ENCODE peak calls at places on chromosomes 12 and 14, in seven cellular contexts. One of them, this sample, is unnamed.

GRCh38 chr12:15712823-15713663 is 76.1 kb downstream of the EPS8 start:
- DNase-seq in central memory CD8-positive, alpha-beta T cell: no peak
- DNase-seq in MCF 10A: no peak
- DNase-seq in fibroblast of the conjunctiva: no peak
- DNase-seq in CD4-positive, CD25-positive, alpha-beta regulatory T cell: no peak
- DNase-seq in left ventricle myocardium inferior: peak; percentile 27
- DNase-seq in AG09319: no peak
- DNase-seq in this sample: no peak

GRCh38 chr14:65043893-65044595 is 57.3 kb downstream of the FNTB start:
- DNase-seq in AG09319: no peak
- DNase-seq in CD4-positive, CD25-positive, alpha-beta regulatory T cell: no peak
- DNase-seq in left ventricle myocardium inferior: no peak
- DNase-seq in MCF 10A: no peak
- DNase-seq in central memory CD8-positive, alpha-beta T cell: no peak
- DNase-seq in fibroblast of the conjunctiva: no peak
- DNase-seq in this sample: no peak

GRCh38 chr12:27555928-27556778 is 32.1 kb downstream of the PPFIBP1 start:
- DNase-seq in fibroblast of the conjunctiva: no peak
- DNase-seq in central memory CD8-positive, alpha-beta T cell: no peak
- DNase-seq in CD4-positive, CD25-positive, alpha-beta regulatory T cell: no peak
- DNase-seq in MCF 10A: peak; percentile 28
- DNase-seq in AG09319: no peak
- DNase-seq in left ventricle myocardium inferior: no peak
- DNase-seq in this sample: no peak

GRCh38 chr12:3097836-3098235 is 20.7 kb downstream of the TSPAN9 start:
- DNase-seq in AG09319: no peak
- DNase-seq in left ventricle myocardium inferior: no peak
- DNase-seq in MCF 10A: no peak
- DNase-seq in CD4-positive, CD25-positive, alpha-beta regulatory T cell: no peak
- DNase-seq in central memory CD8-positive, alpha-beta T cell: no peak
- DNase-seq in fibroblast of the conjunctiva: no peak
- DNase-seq in this sample: no peak

GRCh38 chr14:104666981-104667380 is 22.4 kb upstream of the INF2 start:
- DNase-seq in CD4-positive, CD25-positive, alpha-beta regulatory T cell: no peak
- DNase-seq in fibroblast of the conjunctiva: no peak
- DNase-seq in MCF 10A: no peak
- DNase-seq in left ventricle myocardium inferior: no peak
- DNase-seq in central memory CD8-positive, alpha-beta T cell: no peak
- DNase-seq in AG09319: no peak
- DNase-seq in this sample: no peak

GRCh38 chr14:64246688-64247087 is 47.5 kb downstream of the ESR2 start:
- DNase-seq in left ventricle myocardium inferior: no peak
- DNase-seq in fibroblast of the conjunctiva: no peak
- DNase-seq in CD4-positive, CD25-positive, alpha-beta regulatory T cell: no peak
- DNase-seq in MCF 10A: no peak
- DNase-seq in AG09319: no peak
- DNase-seq in central memory CD8-positive, alpha-beta T cell: no peak
- DNase-seq in this sample: no peak

GRCh38 chr12:117514016-117514415 is 152.6 kb upstream of the NOS1 start:
- DNase-seq in CD4-positive, CD25-positive, alpha-beta regulatory T cell: no peak
- DNase-seq in AG09319: no peak
- DNase-seq in central memory CD8-positive, alpha-beta T cell: no peak
- DNase-seq in fibroblast of the conjunctiva: no peak
- DNase-seq in MCF 10A: no peak
- DNase-seq in left ventricle myocardium inferior: no peak
- DNase-seq in this sample: no peak

GRCh38 chr12:117408161-117408791 is 46.9 kb upstream of the NOS1 start:
- DNase-seq in CD4-positive, CD25-positive, alpha-beta regulatory T cell: no peak
- DNase-seq in AG09319: no peak
- DNase-seq in MCF 10A: peak; percentile 84
- DNase-seq in central memory CD8-positive, alpha-beta T cell: no peak
- DNase-seq in left ventricle myocardium inferior: no peak
- DNase-seq in fibroblast of the conjunctiva: peak; percentile 2
- DNase-seq in this sample: peak; percentile 1

GRCh38 chr12:121015825-121016766 is at the start of gene C12orf43:
- DNase-seq in CD4-positive, CD25-positive, alpha-beta regulatory T cell: peak; percentile 89
- DNase-seq in left ventricle myocardium inferior: peak; percentile 89
- DNase-seq in AG09319: peak; percentile 56
- DNase-seq in fibroblast of the conjunctiva: peak; percentile 72
- DNase-seq in MCF 10A: peak; percentile 94
- DNase-seq in central memory CD8-positive, alpha-beta T cell: peak; percentile 88
- DNase-seq in this sample: no peak

GRCh38 chr14:92582706-92583452 is 69.3 kb downstream of the RIN3 start:
- DNase-seq in CD4-positive, CD25-positive, alpha-beta regulatory T cell: no peak
- DNase-seq in AG09319: no peak
- DNase-seq in left ventricle myocardium inferior: no peak
- DNase-seq in central memory CD8-positive, alpha-beta T cell: no peak
- DNase-seq in MCF 10A: no peak
- DNase-seq in fibroblast of the conjunctiva: no peak
- DNase-seq in this sample: no peak

GRCh38 chr12:10641735-10642500 is 28.5 kb upstream of the MAGOHB start:
- DNase-seq in fibroblast of the conjunctiva: no peak
- DNase-seq in MCF 10A: peak; percentile 20
- DNase-seq in CD4-positive, CD25-positive, alpha-beta regulatory T cell: no peak
- DNase-seq in central memory CD8-positive, alpha-beta T cell: no peak
- DNase-seq in left ventricle myocardium inferior: no peak
- DNase-seq in AG09319: no peak
- DNase-seq in this sample: peak; percentile 31

GRCh38 chr14:35229495-35230089 is 62.6 kb upstream of the PSMA6 start:
- DNase-seq in left ventricle myocardium inferior: no peak
- DNase-seq in fibroblast of the conjunctiva: no peak
- DNase-seq in CD4-positive, CD25-positive, alpha-beta regulatory T cell: peak; percentile 39
- DNase-seq in central memory CD8-positive, alpha-beta T cell: no peak
- DNase-seq in AG09319: no peak
- DNase-seq in MCF 10A: peak; percentile 24
- DNase-seq in this sample: no peak

GRCh38 chr12:76470028-76470939 is 89.3 kb downstream of the OSBPL8 start:
- DNase-seq in central memory CD8-positive, alpha-beta T cell: no peak
- DNase-seq in fibroblast of the conjunctiva: peak; percentile 49
- DNase-seq in CD4-positive, CD25-positive, alpha-beta regulatory T cell: no peak
- DNase-seq in AG09319: peak; percentile 38
- DNase-seq in MCF 10A: peak; percentile 78
- DNase-seq in left ventricle myocardium inferior: no peak
- DNase-seq in this sample: peak; percentile 46

GRCh38 chr12:46472893-46473633 is 100.5 kb upstream of the SLC38A2 start:
- DNase-seq in MCF 10A: peak; percentile 65
- DNase-seq in fibroblast of the conjunctiva: no peak
- DNase-seq in left ventricle myocardium inferior: no peak
- DNase-seq in AG09319: no peak
- DNase-seq in central memory CD8-positive, alpha-beta T cell: no peak
- DNase-seq in CD4-positive, CD25-positive, alpha-beta regulatory T cell: no peak
- DNase-seq in this sample: no peak

GRCh38 chr12:25286837-25287236 is 36.1 kb upstream of the KRAS start:
- DNase-seq in central memory CD8-positive, alpha-beta T cell: no peak
- DNase-seq in MCF 10A: peak; percentile 40
- DNase-seq in AG09319: no peak
- DNase-seq in fibroblast of the conjunctiva: no peak
- DNase-seq in CD4-positive, CD25-positive, alpha-beta regulatory T cell: no peak
- DNase-seq in left ventricle myocardium inferior: no peak
- DNase-seq in this sample: no peak

GRCh38 chr12:13947237-13947945 is 34.0 kb downstream of the GRIN2B start:
- DNase-seq in AG09319: no peak
- DNase-seq in CD4-positive, CD25-positive, alpha-beta regulatory T cell: no peak
- DNase-seq in MCF 10A: peak; percentile 11
- DNase-seq in left ventricle myocardium inferior: no peak
- DNase-seq in fibroblast of the conjunctiva: no peak
- DNase-seq in central memory CD8-positive, alpha-beta T cell: no peak
- DNase-seq in this sample: no peak

GRCh38 chr14:74804219-74804825 is 41.2 kb downstream of the YLPM1 start:
- DNase-seq in central memory CD8-positive, alpha-beta T cell: no peak
- DNase-seq in fibroblast of the conjunctiva: peak; percentile 69
- DNase-seq in left ventricle myocardium inferior: no peak
- DNase-seq in AG09319: peak; percentile 34
- DNase-seq in CD4-positive, CD25-positive, alpha-beta regulatory T cell: peak; percentile 41
- DNase-seq in MCF 10A: peak; percentile 59
- DNase-seq in this sample: peak; percentile 13

GRCh38 chr14:23352506-23353432 is at the start of gene SLC22A17:
- DNase-seq in central memory CD8-positive, alpha-beta T cell: no peak
- DNase-seq in CD4-positive, CD25-positive, alpha-beta regulatory T cell: peak; percentile 47
- DNase-seq in MCF 10A: no peak
- DNase-seq in fibroblast of the conjunctiva: peak; percentile 56
- DNase-seq in left ventricle myocardium inferior: peak; percentile 79
- DNase-seq in AG09319: peak; percentile 58
- DNase-seq in this sample: peak; percentile 33

GRCh38 chr12:386651-387050 is 2.5 kb downstream of the KDM5A start:
- DNase-seq in fibroblast of the conjunctiva: no peak
- DNase-seq in left ventricle myocardium inferior: no peak
- DNase-seq in CD4-positive, CD25-positive, alpha-beta regulatory T cell: no peak
- DNase-seq in central memory CD8-positive, alpha-beta T cell: no peak
- DNase-seq in AG09319: no peak
- DNase-seq in MCF 10A: peak; percentile 6
- DNase-seq in this sample: no peak

GRCh38 chr12:68397566-68398158 is 65.5 kb upstream of the MDM1 start:
- DNase-seq in MCF 10A: no peak
- DNase-seq in AG09319: no peak
- DNase-seq in central memory CD8-positive, alpha-beta T cell: no peak
- DNase-seq in fibroblast of the conjunctiva: no peak
- DNase-seq in CD4-positive, CD25-positive, alpha-beta regulatory T cell: no peak
- DNase-seq in left ventricle myocardium inferior: no peak
- DNase-seq in this sample: no peak